ENCODE peak calls at places on chromosomes 7 and 10, in four cellular contexts. R is A673, F is GM12878, C is thyroid gland. D is an unnamed sample. For H3K4me1, the result is how much of the 10 kb centered on the place peaks cover.

GRCh38 chr7:28903779-28904538 is 54.2 kb downstream of the TRIL start:
- DNase-seq in R (no peak), F (no peak), C (no peak), D (no peak)

GRCh38 chr10:72953687-72954086 is 919 bp downstream of the PLA2G12B start:
- DNase-seq in R (no peak), C (no peak), F (no peak), D (no peak)

GRCh38 chr7:106765727-106766355 is 99.2 kb upstream of the PIK3CG start:
- DNase-seq in C (no peak), R (no peak), F (no peak), D (no peak)

GRCh38 chr7:65276822-65277221 is 96.8 kb upstream of the ZNF92 start:
- DNase-seq in R (no peak), C (no peak), F (no peak), D (no peak)

GRCh38 chr10:6141296-6142151 is 52.7 kb downstream of the RBM17 start:
- DNase-seq in C (no peak), R (no peak), F (peak), D (no peak)

GRCh38 chr7:106111671-106112117 is 418 bp downstream of the SYPL1 start:
- DNase-seq in C (no peak), R (peak), F (no peak), D (peak)

GRCh38 chr7:1825877-1826741 is 156.0 kb downstream of the ELFN1 start:
- DNase-seq in R (no peak), C (no peak), F (no peak), D (no peak)

GRCh38 chr7:4807708-4808420 is 32.4 kb downstream of the AP5Z1 start:
- DNase-seq in C (no peak), F (no peak), R (peak), D (no peak)

GRCh38 chr10:64731016-64731415 is 1209.8 kb downstream of the REEP3 start:
- DNase-seq in C (no peak), F (no peak), R (no peak), D (no peak)

GRCh38 chr10:69628876-69629275 is 1.2 kb upstream of the FAM241B start:
- DNase-seq in R (no peak), C (peak), F (no peak), D (no peak)

GRCh38 chr7:77281780-77282478 is 82.3 kb upstream of the FGL2 start:
- DNase-seq in R (no peak), F (no peak), C (peak), D (no peak)

GRCh38 chr10:34918060-34918840 is 103.2 kb upstream of the PARD3 start:
- DNase-seq in F (no peak), R (no peak), C (no peak), D (no peak)

GRCh38 chr10:78642261-78642660 is 426.5 kb upstream of the ZMIZ1 start:
- DNase-seq in F (no peak), C (peak), R (no peak), D (no peak)

GRCh38 chr7:47619806-47620205 is 37.9 kb upstream of the TNS3 start:
- DNase-seq in F (no peak), C (no peak), R (no peak), D (no peak)

GRCh38 chr10:131314148-131314547 is 2.6 kb upstream of the TCERG1L start:
- DNase-seq in R (no peak), F (no peak), C (no peak), D (no peak)

GRCh38 chr10:47451998-47452494 is 31.9 kb downstream of the ANXA8 start:
- DNase-seq in R (no peak), F (no peak), C (no peak), D (no peak)

GRCh38 chr7:33775790-33776189 is 129.5 kb upstream of the BMPER start:
- DNase-seq in F (no peak), C (no peak), R (no peak), D (no peak)

GRCh38 chr7:31056775-31057346 is 4.8 kb downstream of the ADCYAP1R1 start:
- DNase-seq in F (no peak), C (peak), R (no peak), D (no peak)

GRCh38 chr7:193538-194256 is 1.3 kb downstream of the FAM20C start:
- DNase-seq in R (peak), F (no peak), C (no peak), D (no peak)

DNA sequence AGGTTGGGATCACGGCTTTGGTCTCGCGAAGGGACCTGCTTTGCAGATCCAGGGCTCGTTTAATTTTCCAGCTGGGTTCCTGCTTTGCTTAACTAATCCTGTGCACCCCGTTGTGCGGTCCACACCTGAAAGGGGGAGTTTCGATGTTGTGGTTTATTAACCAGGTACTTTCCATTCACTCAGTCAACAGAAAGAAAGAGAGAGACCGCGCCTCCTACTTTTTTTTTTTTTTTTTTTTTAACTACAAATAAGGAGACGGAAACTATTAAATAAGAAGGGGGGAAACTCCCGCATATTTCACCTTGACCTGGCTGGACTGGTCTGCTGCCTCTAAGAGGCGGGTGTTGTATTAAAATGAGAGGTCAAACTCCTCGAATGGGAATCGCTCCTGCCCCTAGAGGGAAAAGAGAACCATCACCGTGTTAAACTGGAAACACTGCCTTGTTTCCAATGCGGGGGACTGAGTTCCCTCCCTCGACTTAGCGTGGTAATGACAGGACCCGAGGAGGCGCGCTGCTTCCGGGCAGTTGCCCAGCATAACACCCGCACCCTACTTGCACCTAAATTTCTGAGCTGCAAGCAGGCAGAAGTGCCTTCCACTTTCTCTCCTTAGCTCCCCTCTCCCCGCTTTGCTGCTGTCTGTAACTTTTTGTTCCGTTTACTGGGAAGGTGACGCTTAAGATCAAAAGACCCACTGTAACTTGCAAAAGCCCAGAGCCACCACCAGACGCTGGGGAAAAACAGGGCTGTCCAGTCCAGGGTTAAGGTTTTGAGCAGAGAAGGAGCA is 1.1 kb upstream of the ITGB8 start:
- DNase-seq in F (peak), R (peak), C (peak), D (no peak)
- H3K27ac ChIP-seq in F (peak), R (peak), C (peak), D (peak)

GRCh38 chr10:87925570-87925969 is 62.1 kb downstream of the PTEN start:
- DNase-seq in F (no peak), C (no peak), R (peak), D (no peak)
- H3K4me1 ChIP-seq in F (under half), C (under half), R (half or more), D (half or more)

GRCh38 chr10:84243759-84244158 is 1.1 kb upstream of the RGR start:
- DNase-seq in F (no peak), R (no peak), C (no peak), D (no peak)
- H3K27ac ChIP-seq in F (no peak), R (no peak), C (no peak), D (no peak)

GRCh38 chr7:116525913-116526857 is 1.3 kb downstream of the CAV1 start:
- DNase-seq in C (peak), F (no peak), R (peak), D (peak)
- H3K4me1 ChIP-seq in C (under half), F (under half), R (under half), D (under half)

GRCh38 chr10:59281861-59282260 is 80.5 kb downstream of the FAM13C start:
- DNase-seq in F (no peak), C (no peak), R (no peak), D (no peak)

GRCh38 chr10:59276133-59276532 is 86.2 kb downstream of the FAM13C start:
- DNase-seq in R (no peak), C (no peak), F (no peak), D (no peak)

GRCh38 chr10:59279991-59280390 is 82.4 kb downstream of the FAM13C start:
- DNase-seq in C (no peak), F (no peak), R (no peak), D (no peak)

GRCh38 chr10:59276928-59277327 is 85.4 kb downstream of the FAM13C start:
- DNase-seq in R (no peak), F (no peak), C (no peak), D (no peak)

DNA sequence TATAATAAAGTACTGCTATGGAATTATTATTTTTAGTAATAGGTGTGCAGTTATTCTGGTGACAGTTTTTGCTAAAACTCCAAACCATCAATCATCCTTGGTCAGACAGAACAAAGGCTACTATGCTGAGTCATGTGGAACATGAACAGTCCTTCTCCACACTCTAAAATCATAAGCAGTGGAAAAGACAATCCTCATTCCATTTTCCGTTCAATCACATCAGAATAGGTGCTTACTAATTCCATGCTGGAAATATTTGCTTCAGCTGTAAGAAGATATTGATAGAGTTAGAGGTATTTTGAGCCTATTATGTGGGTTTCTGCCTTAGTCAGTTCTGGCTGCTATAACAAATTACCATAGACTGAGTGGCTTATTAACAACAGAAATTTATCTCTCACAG is 82.9 kb downstream of the FAM13C start:
- DNase-seq in F (no peak), C (no peak), R (no peak), D (no peak)
- H3K27ac ChIP-seq in F (no peak), C (no peak), R (no peak), D (no peak)

GRCh38 chr10:118207470-118208007 is 134.6 kb downstream of the FAM204A start:
- DNase-seq in R (no peak), F (no peak), C (no peak), D (no peak)
- H3K4me1 ChIP-seq in R (under half), F (under half), C (under half), D (under half)

DNA sequence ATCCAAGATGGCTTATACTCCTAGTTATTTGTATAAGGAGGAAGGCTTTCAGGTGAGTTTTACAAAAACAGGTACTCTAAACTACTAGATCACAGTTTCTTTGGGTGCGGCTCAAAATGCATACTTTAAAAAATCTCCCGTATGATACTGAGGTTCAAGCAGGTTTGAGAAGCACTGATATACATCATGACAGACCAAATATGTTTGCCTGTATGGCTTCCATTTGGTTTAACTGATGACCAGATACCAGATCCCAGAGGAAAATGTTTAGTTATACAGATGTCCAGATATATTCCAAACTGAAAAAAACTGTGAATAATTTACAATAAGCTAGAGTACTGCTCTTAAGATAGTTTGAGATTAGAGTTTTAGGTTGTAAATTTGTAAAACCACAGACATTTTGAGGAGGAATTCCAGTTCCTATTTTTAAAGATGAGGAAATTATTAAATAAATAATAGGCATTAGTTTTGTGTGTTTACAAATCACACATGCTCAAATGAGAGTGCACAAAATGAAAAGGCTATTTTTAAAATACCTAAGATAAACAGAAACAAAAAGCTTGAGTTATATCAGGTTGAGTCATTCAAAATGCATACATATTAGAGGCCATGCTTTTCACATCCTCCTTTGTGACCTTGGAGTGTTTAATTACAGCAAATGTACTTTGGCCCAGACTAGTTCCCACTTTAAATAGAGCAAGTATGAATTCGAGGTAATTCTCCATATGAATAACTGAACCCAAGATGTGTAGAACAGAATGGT is 60.5 kb downstream of the SEMA3C start:
- DNase-seq in F (no peak), R (no peak), C (no peak), D (no peak)
- H3K27ac ChIP-seq in F (no peak), R (no peak), C (no peak), D (peak)